ENCODE peak calls at places on chromosomes 3 and 15, in nine cellular contexts. One of them, this sample, is unnamed.

GRCh38 chr3:187968883-187969580 is 184.9 kb upstream of the LPP start:
- DNase-seq in dermis blood vessel endothelial cell: peak
- DNase-seq in glutamatergic neuron: no peak
- DNase-seq in HS-27A: no peak
- DNase-seq in neural crest cell: no peak
- DNase-seq in effector memory CD8-positive, alpha-beta T cell: no peak
- DNase-seq in activated T-cell treated with anti-CD3 and anti-CD28 coated beads, Interleukin-2, amount 50 U/mL, for 24 hours: no peak
- DNase-seq in activated CD4-positive, alpha-beta memory T cell treated with anti-CD3 and anti-CD28 coated beads, Interleukin-2, amount 10 ng/mL, durations not matched to agents 7 days and 5 days: no peak
- DNase-seq in GM12891: no peak
- DNase-seq in this sample: no peak

GRCh38 chr15:38707802-38708671 is 143.4 kb upstream of the RASGRP1 start:
- DNase-seq in activated CD4-positive, alpha-beta memory T cell treated with anti-CD3 and anti-CD28 coated beads, Interleukin-2, amount 10 ng/mL, durations not matched to agents 7 days and 5 days: peak
- DNase-seq in effector memory CD8-positive, alpha-beta T cell: peak
- DNase-seq in neural crest cell: peak
- DNase-seq in glutamatergic neuron: peak
- DNase-seq in dermis blood vessel endothelial cell: peak
- DNase-seq in GM12891: peak
- DNase-seq in activated T-cell treated with anti-CD3 and anti-CD28 coated beads, Interleukin-2, amount 50 U/mL, for 24 hours: no peak
- DNase-seq in HS-27A: no peak
- DNase-seq in this sample: peak

GRCh38 chr15:31049682-31050606 is 51.6 kb downstream of the TRPM1 start:
- DNase-seq in GM12891: no peak
- DNase-seq in HS-27A: no peak
- DNase-seq in activated CD4-positive, alpha-beta memory T cell treated with anti-CD3 and anti-CD28 coated beads, Interleukin-2, amount 10 ng/mL, durations not matched to agents 7 days and 5 days: no peak
- DNase-seq in glutamatergic neuron: no peak
- DNase-seq in neural crest cell: no peak
- DNase-seq in effector memory CD8-positive, alpha-beta T cell: no peak
- DNase-seq in activated T-cell treated with anti-CD3 and anti-CD28 coated beads, Interleukin-2, amount 50 U/mL, for 24 hours: no peak
- DNase-seq in dermis blood vessel endothelial cell: no peak
- DNase-seq in this sample: no peak

GRCh38 chr3:131630117-131630516 is 127.3 kb upstream of the MRPL3 start:
- DNase-seq in GM12891: peak
- DNase-seq in HS-27A: no peak
- DNase-seq in activated T-cell treated with anti-CD3 and anti-CD28 coated beads, Interleukin-2, amount 50 U/mL, for 24 hours: no peak
- DNase-seq in activated CD4-positive, alpha-beta memory T cell treated with anti-CD3 and anti-CD28 coated beads, Interleukin-2, amount 10 ng/mL, durations not matched to agents 7 days and 5 days: no peak
- DNase-seq in neural crest cell: no peak
- DNase-seq in effector memory CD8-positive, alpha-beta T cell: no peak
- DNase-seq in glutamatergic neuron: no peak
- DNase-seq in dermis blood vessel endothelial cell: no peak
- DNase-seq in this sample: no peak

GRCh38 chr15:45199136-45199810 is 11.5 kb upstream of the SHF start:
- DNase-seq in dermis blood vessel endothelial cell: peak
- DNase-seq in neural crest cell: peak
- DNase-seq in HS-27A: no peak
- DNase-seq in activated T-cell treated with anti-CD3 and anti-CD28 coated beads, Interleukin-2, amount 50 U/mL, for 24 hours: no peak
- DNase-seq in glutamatergic neuron: no peak
- DNase-seq in activated CD4-positive, alpha-beta memory T cell treated with anti-CD3 and anti-CD28 coated beads, Interleukin-2, amount 10 ng/mL, durations not matched to agents 7 days and 5 days: peak
- DNase-seq in effector memory CD8-positive, alpha-beta T cell: peak
- DNase-seq in GM12891: no peak
- DNase-seq in this sample: peak

GRCh38 chr15:52076889-52077781 is 35.4 kb downstream of the BCL2L10 start:
- DNase-seq in dermis blood vessel endothelial cell: peak
- DNase-seq in HS-27A: peak
- DNase-seq in activated CD4-positive, alpha-beta memory T cell treated with anti-CD3 and anti-CD28 coated beads, Interleukin-2, amount 10 ng/mL, durations not matched to agents 7 days and 5 days: no peak
- DNase-seq in GM12891: no peak
- DNase-seq in activated T-cell treated with anti-CD3 and anti-CD28 coated beads, Interleukin-2, amount 50 U/mL, for 24 hours: no peak
- DNase-seq in glutamatergic neuron: no peak
- DNase-seq in effector memory CD8-positive, alpha-beta T cell: no peak
- DNase-seq in neural crest cell: no peak
- DNase-seq in this sample: no peak

GRCh38 chr3:48418140-48418539 is 11.7 kb downstream of the PLXNB1 start:
- DNase-seq in glutamatergic neuron: no peak
- DNase-seq in dermis blood vessel endothelial cell: no peak
- DNase-seq in activated T-cell treated with anti-CD3 and anti-CD28 coated beads, Interleukin-2, amount 50 U/mL, for 24 hours: no peak
- DNase-seq in effector memory CD8-positive, alpha-beta T cell: no peak
- DNase-seq in HS-27A: no peak
- DNase-seq in GM12891: no peak
- DNase-seq in activated CD4-positive, alpha-beta memory T cell treated with anti-CD3 and anti-CD28 coated beads, Interleukin-2, amount 10 ng/mL, durations not matched to agents 7 days and 5 days: no peak
- DNase-seq in neural crest cell: no peak
- DNase-seq in this sample: no peak

GRCh38 chr3:150324825-150325224 is 83.3 kb upstream of the TSC22D2 start:
- DNase-seq in HS-27A: no peak
- DNase-seq in effector memory CD8-positive, alpha-beta T cell: no peak
- DNase-seq in activated CD4-positive, alpha-beta memory T cell treated with anti-CD3 and anti-CD28 coated beads, Interleukin-2, amount 10 ng/mL, durations not matched to agents 7 days and 5 days: no peak
- DNase-seq in GM12891: no peak
- DNase-seq in dermis blood vessel endothelial cell: no peak
- DNase-seq in glutamatergic neuron: no peak
- DNase-seq in neural crest cell: no peak
- DNase-seq in activated T-cell treated with anti-CD3 and anti-CD28 coated beads, Interleukin-2, amount 50 U/mL, for 24 hours: no peak
- DNase-seq in this sample: no peak

GRCh38 chr3:186520957-186521842 is 23.0 kb downstream of the CRYGS start:
- DNase-seq in GM12891: no peak
- DNase-seq in effector memory CD8-positive, alpha-beta T cell: no peak
- DNase-seq in glutamatergic neuron: no peak
- DNase-seq in HS-27A: no peak
- DNase-seq in activated T-cell treated with anti-CD3 and anti-CD28 coated beads, Interleukin-2, amount 50 U/mL, for 24 hours: peak
- DNase-seq in activated CD4-positive, alpha-beta memory T cell treated with anti-CD3 and anti-CD28 coated beads, Interleukin-2, amount 10 ng/mL, durations not matched to agents 7 days and 5 days: peak
- DNase-seq in neural crest cell: no peak
- DNase-seq in dermis blood vessel endothelial cell: no peak
- DNase-seq in this sample: peak

GRCh38 chr15:101001796-101002195 is 82.6 kb downstream of the LRRK1 start:
- DNase-seq in neural crest cell: no peak
- DNase-seq in HS-27A: no peak
- DNase-seq in GM12891: no peak
- DNase-seq in activated CD4-positive, alpha-beta memory T cell treated with anti-CD3 and anti-CD28 coated beads, Interleukin-2, amount 10 ng/mL, durations not matched to agents 7 days and 5 days: peak
- DNase-seq in effector memory CD8-positive, alpha-beta T cell: no peak
- DNase-seq in glutamatergic neuron: no peak
- DNase-seq in activated T-cell treated with anti-CD3 and anti-CD28 coated beads, Interleukin-2, amount 50 U/mL, for 24 hours: no peak
- DNase-seq in dermis blood vessel endothelial cell: no peak
- DNase-seq in this sample: no peak

GRCh38 chr3:37125195-37125594 is 49.2 kb downstream of the LRRFIP2 start:
- DNase-seq in GM12891: no peak
- DNase-seq in effector memory CD8-positive, alpha-beta T cell: no peak
- DNase-seq in neural crest cell: no peak
- DNase-seq in dermis blood vessel endothelial cell: no peak
- DNase-seq in activated T-cell treated with anti-CD3 and anti-CD28 coated beads, Interleukin-2, amount 50 U/mL, for 24 hours: no peak
- DNase-seq in activated CD4-positive, alpha-beta memory T cell treated with anti-CD3 and anti-CD28 coated beads, Interleukin-2, amount 10 ng/mL, durations not matched to agents 7 days and 5 days: no peak
- DNase-seq in HS-27A: no peak
- DNase-seq in glutamatergic neuron: no peak
- DNase-seq in this sample: no peak

GRCh38 chr3:66744521-66744920 is 243.7 kb upstream of the LRIG1 start:
- DNase-seq in effector memory CD8-positive, alpha-beta T cell: no peak
- DNase-seq in neural crest cell: no peak
- DNase-seq in dermis blood vessel endothelial cell: no peak
- DNase-seq in glutamatergic neuron: no peak
- DNase-seq in HS-27A: no peak
- DNase-seq in GM12891: no peak
- DNase-seq in activated T-cell treated with anti-CD3 and anti-CD28 coated beads, Interleukin-2, amount 50 U/mL, for 24 hours: no peak
- DNase-seq in activated CD4-positive, alpha-beta memory T cell treated with anti-CD3 and anti-CD28 coated beads, Interleukin-2, amount 10 ng/mL, durations not matched to agents 7 days and 5 days: no peak
- DNase-seq in this sample: no peak

GRCh38 chr3:39879581-39879980 is 70.2 kb downstream of the MYRIP start:
- DNase-seq in activated T-cell treated with anti-CD3 and anti-CD28 coated beads, Interleukin-2, amount 50 U/mL, for 24 hours: no peak
- DNase-seq in dermis blood vessel endothelial cell: peak
- DNase-seq in glutamatergic neuron: no peak
- DNase-seq in GM12891: no peak
- DNase-seq in HS-27A: no peak
- DNase-seq in effector memory CD8-positive, alpha-beta T cell: no peak
- DNase-seq in activated CD4-positive, alpha-beta memory T cell treated with anti-CD3 and anti-CD28 coated beads, Interleukin-2, amount 10 ng/mL, durations not matched to agents 7 days and 5 days: no peak
- DNase-seq in neural crest cell: no peak
- DNase-seq in this sample: no peak

GRCh38 chr3:61627768-61628185 is 66.4 kb downstream of the PTPRG start:
- DNase-seq in dermis blood vessel endothelial cell: peak
- DNase-seq in effector memory CD8-positive, alpha-beta T cell: no peak
- DNase-seq in glutamatergic neuron: no peak
- DNase-seq in neural crest cell: no peak
- DNase-seq in HS-27A: peak
- DNase-seq in activated T-cell treated with anti-CD3 and anti-CD28 coated beads, Interleukin-2, amount 50 U/mL, for 24 hours: no peak
- DNase-seq in GM12891: no peak
- DNase-seq in activated CD4-positive, alpha-beta memory T cell treated with anti-CD3 and anti-CD28 coated beads, Interleukin-2, amount 10 ng/mL, durations not matched to agents 7 days and 5 days: no peak
- DNase-seq in this sample: no peak

GRCh38 chr3:161349529-161350278 is 21.6 kb downstream of the SPTSSB start:
- DNase-seq in effector memory CD8-positive, alpha-beta T cell: peak
- DNase-seq in GM12891: no peak
- DNase-seq in dermis blood vessel endothelial cell: peak
- DNase-seq in activated T-cell treated with anti-CD3 and anti-CD28 coated beads, Interleukin-2, amount 50 U/mL, for 24 hours: no peak
- DNase-seq in neural crest cell: no peak
- DNase-seq in glutamatergic neuron: no peak
- DNase-seq in HS-27A: peak
- DNase-seq in activated CD4-positive, alpha-beta memory T cell treated with anti-CD3 and anti-CD28 coated beads, Interleukin-2, amount 10 ng/mL, durations not matched to agents 7 days and 5 days: no peak
- DNase-seq in this sample: no peak

GRCh38 chr3:129016366-129016724 is 15.2 kb downstream of the EFCC1 start:
- DNase-seq in dermis blood vessel endothelial cell: peak
- DNase-seq in activated CD4-positive, alpha-beta memory T cell treated with anti-CD3 and anti-CD28 coated beads, Interleukin-2, amount 10 ng/mL, durations not matched to agents 7 days and 5 days: peak
- DNase-seq in glutamatergic neuron: no peak
- DNase-seq in neural crest cell: no peak
- DNase-seq in GM12891: no peak
- DNase-seq in effector memory CD8-positive, alpha-beta T cell: peak
- DNase-seq in activated T-cell treated with anti-CD3 and anti-CD28 coated beads, Interleukin-2, amount 50 U/mL, for 24 hours: peak
- DNase-seq in HS-27A: no peak
- DNase-seq in this sample: peak

GRCh38 chr3:42936157-42936981 is 30.4 kb downstream of the ZNF662 start:
- DNase-seq in dermis blood vessel endothelial cell: no peak
- DNase-seq in glutamatergic neuron: no peak
- DNase-seq in HS-27A: no peak
- DNase-seq in GM12891: no peak
- DNase-seq in activated CD4-positive, alpha-beta memory T cell treated with anti-CD3 and anti-CD28 coated beads, Interleukin-2, amount 10 ng/mL, durations not matched to agents 7 days and 5 days: no peak
- DNase-seq in effector memory CD8-positive, alpha-beta T cell: no peak
- DNase-seq in activated T-cell treated with anti-CD3 and anti-CD28 coated beads, Interleukin-2, amount 50 U/mL, for 24 hours: peak
- DNase-seq in neural crest cell: no peak
- DNase-seq in this sample: no peak

GRCh38 chr15:40238927-40239591 is at the start of gene PAK6:
- DNase-seq in effector memory CD8-positive, alpha-beta T cell: peak
- DNase-seq in glutamatergic neuron: peak
- DNase-seq in GM12891: no peak
- DNase-seq in activated T-cell treated with anti-CD3 and anti-CD28 coated beads, Interleukin-2, amount 50 U/mL, for 24 hours: peak
- DNase-seq in activated CD4-positive, alpha-beta memory T cell treated with anti-CD3 and anti-CD28 coated beads, Interleukin-2, amount 10 ng/mL, durations not matched to agents 7 days and 5 days: no peak
- DNase-seq in HS-27A: no peak
- DNase-seq in dermis blood vessel endothelial cell: peak
- DNase-seq in neural crest cell: peak
- DNase-seq in this sample: no peak

GRCh38 chr3:31680072-31680870 is 147.5 kb downstream of the STT3B start:
- DNase-seq in HS-27A: no peak
- DNase-seq in dermis blood vessel endothelial cell: no peak
- DNase-seq in activated CD4-positive, alpha-beta memory T cell treated with anti-CD3 and anti-CD28 coated beads, Interleukin-2, amount 10 ng/mL, durations not matched to agents 7 days and 5 days: no peak
- DNase-seq in glutamatergic neuron: no peak
- DNase-seq in GM12891: no peak
- DNase-seq in effector memory CD8-positive, alpha-beta T cell: no peak
- DNase-seq in activated T-cell treated with anti-CD3 and anti-CD28 coated beads, Interleukin-2, amount 50 U/mL, for 24 hours: no peak
- DNase-seq in neural crest cell: no peak
- DNase-seq in this sample: no peak

GRCh38 chr3:178275793-178276192 is 260.4 kb upstream of the KCNMB2 start:
- DNase-seq in activated T-cell treated with anti-CD3 and anti-CD28 coated beads, Interleukin-2, amount 50 U/mL, for 24 hours: no peak
- DNase-seq in HS-27A: no peak
- DNase-seq in activated CD4-positive, alpha-beta memory T cell treated with anti-CD3 and anti-CD28 coated beads, Interleukin-2, amount 10 ng/mL, durations not matched to agents 7 days and 5 days: no peak
- DNase-seq in GM12891: no peak
- DNase-seq in dermis blood vessel endothelial cell: no peak
- DNase-seq in glutamatergic neuron: no peak
- DNase-seq in effector memory CD8-positive, alpha-beta T cell: no peak
- DNase-seq in neural crest cell: no peak
- DNase-seq in this sample: no peak

GRCh38 chr15:65916664-65917406 is 47.5 kb downstream of the RAB11A start:
- DNase-seq in dermis blood vessel endothelial cell: peak
- DNase-seq in activated CD4-positive, alpha-beta memory T cell treated with anti-CD3 and anti-CD28 coated beads, Interleukin-2, amount 10 ng/mL, durations not matched to agents 7 days and 5 days: peak
- DNase-seq in effector memory CD8-positive, alpha-beta T cell: no peak
- DNase-seq in neural crest cell: peak
- DNase-seq in activated T-cell treated with anti-CD3 and anti-CD28 coated beads, Interleukin-2, amount 50 U/mL, for 24 hours: peak
- DNase-seq in glutamatergic neuron: peak
- DNase-seq in GM12891: peak
- DNase-seq in HS-27A: no peak
- DNase-seq in this sample: peak

GRCh38 chr15:33587773-33588172 is 277.0 kb downstream of the RYR3 start:
- DNase-seq in activated T-cell treated with anti-CD3 and anti-CD28 coated beads, Interleukin-2, amount 50 U/mL, for 24 hours: no peak
- DNase-seq in dermis blood vessel endothelial cell: no peak
- DNase-seq in glutamatergic neuron: no peak
- DNase-seq in HS-27A: no peak
- DNase-seq in activated CD4-positive, alpha-beta memory T cell treated with anti-CD3 and anti-CD28 coated beads, Interleukin-2, amount 10 ng/mL, durations not matched to agents 7 days and 5 days: no peak
- DNase-seq in effector memory CD8-positive, alpha-beta T cell: no peak
- DNase-seq in neural crest cell: no peak
- DNase-seq in GM12891: no peak
- DNase-seq in this sample: no peak